ENCODE peak calls at places on chromosome 13, in eight cellular contexts. M, P, Q, U, K, H, G and E are unnamed samples.

GRCh38 chr13:23678768-23679167 is 108.6 kb downstream of the TNFRSF19 start:
- DNase-seq in H (no peak), G (no peak), U (no peak), P (no peak), M (no peak), K (no peak), Q (no peak), E (no peak)

GRCh38 chr13:20798027-20798426 is 24.3 kb upstream of the EEF1AKMT1 start:
- DNase-seq in H (no peak), G (no peak), M (no peak), U (no peak), P (no peak), K (no peak), Q (no peak), E (no peak)

GRCh38 chr13:99976502-99977115 is 5.0 kb upstream of the ZIC2 start:
- DNase-seq in U (no peak), M (no peak), Q (no peak), P (no peak), K (no peak), G (no peak), H (no peak), E (no peak)

GRCh38 chr13:91946498-91947070 is 548.2 kb downstream of the GPC5 start:
- DNase-seq in Q (no peak), G (peak; percentile 26), M (no peak), P (no peak), H (no peak), U (no peak), K (no peak), E (no peak)

GRCh38 chr13:37369618-37370017 is 228.9 kb downstream of the POSTN start:
- DNase-seq in K (no peak), G (no peak), U (no peak), Q (no peak), P (no peak), M (no peak), H (no peak), E (no peak)

GRCh38 chr13:31908696-31909386 is 122.7 kb upstream of the FRY start:
- DNase-seq in Q (no peak), M (no peak), G (no peak), P (no peak), U (no peak), H (no peak), K (no peak), E (no peak)

GRCh38 chr13:100131863-100132574 is 43.1 kb downstream of the PCCA start:
- DNase-seq in U (peak; percentile 94), K (no peak), M (peak; percentile 49), P (no peak), Q (no peak), H (no peak), G (no peak), E (no peak)

GRCh38 chr13:92806215-92806614 is 420.4 kb upstream of the GPC6 start:
- DNase-seq in H (no peak), M (no peak), K (no peak), G (no peak), U (no peak), P (no peak), Q (no peak), E (no peak)

DNA sequence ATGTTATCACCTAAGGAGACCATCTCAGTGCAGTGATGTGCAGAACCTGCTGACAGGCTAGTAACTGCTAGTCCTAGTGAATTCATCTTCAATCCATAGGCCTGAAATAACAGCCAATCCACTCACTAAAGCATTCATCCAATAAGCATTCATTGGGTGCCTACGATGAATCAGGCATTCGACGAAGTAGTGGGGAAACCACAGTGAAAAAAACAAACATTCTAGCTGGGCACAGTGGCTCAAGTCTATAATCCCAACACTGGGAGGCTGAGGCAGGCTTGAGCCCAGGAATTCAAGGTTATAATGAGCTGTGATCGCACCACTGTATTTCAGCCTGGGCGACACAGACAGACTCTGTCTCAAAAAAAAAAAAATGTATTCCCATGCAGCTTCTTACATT is 135.6 kb downstream of the RNF17 start:
- DNase-seq in P (no peak), K (no peak), G (no peak), M (no peak), H (no peak), U (no peak), Q (no peak), E (no peak)
- H3K36me3 ChIP-seq in P (no peaks in the 10 kb centered on the region), K (no peaks in the 10 kb centered on the region), G (peaks cover 91% of the 10 kb centered on the region), M (peaks cover 65% of the 10 kb centered on the region), H (no peaks in the 10 kb centered on the region), U (no peaks in the 10 kb centered on the region), Q (no peaks in the 10 kb centered on the region), E (no peaks in the 10 kb centered on the region)

DNA sequence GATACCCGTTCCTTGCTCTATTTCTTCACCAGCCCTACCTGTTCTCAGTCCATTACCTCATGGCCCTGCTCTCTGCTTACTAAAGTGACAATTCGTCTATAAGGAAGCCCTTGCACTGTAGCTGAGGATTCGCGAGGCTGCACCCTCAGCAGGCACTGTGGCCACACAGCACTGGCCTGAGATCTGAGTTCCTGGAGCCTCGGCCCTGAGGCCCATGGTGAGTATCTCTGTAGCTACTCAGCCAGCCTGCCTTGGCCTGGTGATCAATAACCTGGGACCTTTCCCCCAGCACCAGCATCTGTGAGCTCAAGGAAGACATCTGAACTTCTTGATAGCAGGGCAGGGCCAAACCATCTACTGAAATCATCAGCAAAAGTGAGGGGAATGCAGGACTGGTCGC is 90.7 kb downstream of the RGCC start:
- DNase-seq in Q (no peak), H (no peak), P (no peak), G (no peak), M (no peak), U (no peak), K (no peak), E (no peak)
- H3K27ac ChIP-seq in Q (no peak overlapping the region), H (no peak overlapping the region), P (no peak overlapping the region), G (no peak overlapping the region), M (no peak overlapping the region), U (no peak overlapping the region), K (no peak overlapping the region), E (no peak overlapping the region)

GRCh38 chr13:95982144-95982543 is 71.1 kb downstream of the UGGT2 start:
- DNase-seq in P (no peak), Q (no peak), M (no peak), H (no peak), U (no peak), G (no peak), K (no peak), E (no peak)

DNA sequence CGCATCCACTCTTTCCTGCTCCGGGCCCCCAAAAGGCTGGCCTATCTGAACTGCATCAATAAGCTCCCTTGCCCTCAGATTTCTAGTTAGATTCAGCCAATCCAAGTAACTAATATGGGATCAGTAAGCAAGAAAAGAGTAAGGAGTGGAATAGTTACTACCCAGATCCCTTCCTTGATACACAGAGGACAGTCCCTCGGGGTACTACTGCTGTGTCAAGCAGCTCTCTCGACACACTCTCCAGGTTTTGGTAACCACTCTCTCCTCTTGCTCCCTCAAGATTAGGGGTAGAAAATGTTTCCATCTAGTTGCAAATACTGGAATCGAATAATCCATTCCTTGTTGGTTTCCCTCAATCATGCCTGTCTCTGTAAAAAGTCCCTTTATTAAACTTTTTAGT is 65.4 kb downstream of the UGGT2 start:
- DNase-seq in M (no peak), G (no peak), P (no peak), Q (no peak), K (no peak), H (no peak), U (no peak), E (no peak)
- H3K36me3 ChIP-seq in M (no peaks in the 10 kb centered on the region), G (peaks cover 13% of the 10 kb centered on the region), P (no peaks in the 10 kb centered on the region), Q (no peaks in the 10 kb centered on the region), K (no peaks in the 10 kb centered on the region), H (no peaks in the 10 kb centered on the region), U (no peaks in the 10 kb centered on the region), E (no peaks in the 10 kb centered on the region)

GRCh38 chr13:105846923-105847322 is 688.5 kb downstream of the EFNB2 start:
- DNase-seq in U (peak; percentile 25), Q (no peak), H (no peak), M (no peak), G (no peak), K (no peak), P (no peak), E (no peak)

GRCh38 chr13:105848494-105848893 is 687.0 kb downstream of the EFNB2 start:
- DNase-seq in K (no peak), P (no peak), U (no peak), H (no peak), Q (no peak), G (no peak), M (no peak), E (no peak)

GRCh38 chr13:105847532-105848295 is 687.7 kb downstream of the EFNB2 start:
- DNase-seq in M (no peak), H (no peak), P (no peak), U (peak; percentile 3), G (no peak), K (no peak), Q (no peak), E (no peak)
- H3K27ac ChIP-seq in M (no peak overlapping the region), H (no peak overlapping the region), P (no peak overlapping the region), U (no peak overlapping the region), G (no peak overlapping the region), K (no peak overlapping the region), Q (no peak overlapping the region), E (no peak overlapping the region)

GRCh38 chr13:110193491-110193890 is 113.5 kb downstream of the COL4A1 start:
- DNase-seq in M (no peak), P (no peak), U (no peak), Q (no peak), G (no peak), H (no peak), K (no peak), E (no peak)

GRCh38 chr13:110197041-110197440 is 109.9 kb downstream of the COL4A1 start:
- DNase-seq in H (no peak), U (no peak), G (no peak), M (no peak), P (no peak), Q (no peak), K (no peak), E (no peak)

GRCh38 chr13:110197471-110197870 is 109.5 kb downstream of the COL4A1 start:
- DNase-seq in M (no peak), K (no peak), P (no peak), H (no peak), G (no peak), U (no peak), Q (no peak), E (no peak)

GRCh38 chr13:110194456-110194855 is 112.5 kb downstream of the COL4A1 start:
- DNase-seq in Q (no peak), P (no peak), H (no peak), G (no peak), K (no peak), M (no peak), U (no peak), E (no peak)

GRCh38 chr13:110195547-110196485 is 111.1 kb downstream of the COL4A1 start:
- DNase-seq in G (no peak), H (no peak), K (no peak), M (no peak), P (no peak), U (no peak), Q (no peak), E (no peak)
- H3K36me3 ChIP-seq in G (peaks cover 91% of the 10 kb centered on the region), H (peaks cover 41% of the 10 kb centered on the region), K (no peaks in the 10 kb centered on the region), M (no peaks in the 10 kb centered on the region), P (no peaks in the 10 kb centered on the region), U (peaks cover 97% of the 10 kb centered on the region), Q (no peaks in the 10 kb centered on the region), E (no peaks in the 10 kb centered on the region)